ENCODE peak calls at places on chromosomes 12 and 14, in nine cellular contexts. One of them, this sample, is unnamed. For H3K4me1, the result is how much of the 10 kb centered on the place peaks cover.

GRCh38 chr12:3446235-3446634 is 44.8 kb upstream of the PRMT8 start:
- DNase-seq in GM23338: no peak
- DNase-seq in Panc1: no peak
- DNase-seq in SK-N-SH: no peak
- DNase-seq in endothelial cell of umbilical vein: no peak
- DNase-seq in HepG2: no peak
- DNase-seq in GM12878: no peak
- DNase-seq in HCT116: no peak
- DNase-seq in suprapubic skin: no peak
- DNase-seq in this sample: no peak

GRCh38 chr12:49339464-49339861 is 2.5 kb upstream of the C1QL4 start:
- DNase-seq in GM23338: peak
- DNase-seq in Panc1: no peak
- DNase-seq in SK-N-SH: peak
- DNase-seq in endothelial cell of umbilical vein: no peak
- DNase-seq in HepG2: no peak
- DNase-seq in GM12878: no peak
- DNase-seq in HCT116: no peak
- DNase-seq in suprapubic skin: peak
- DNase-seq in this sample: peak

GRCh38 chr12:54428050-54429013 is 9.3 kb upstream of the ITGA5 start:
- DNase-seq in GM23338: no peak
- DNase-seq in Panc1: no peak
- DNase-seq in SK-N-SH: no peak
- DNase-seq in endothelial cell of umbilical vein: peak
- DNase-seq in HepG2: no peak
- DNase-seq in GM12878: no peak
- DNase-seq in HCT116: no peak
- DNase-seq in suprapubic skin: no peak
- DNase-seq in this sample: peak

GRCh38 chr14:27938392-27938791 is 828.2 kb upstream of the FOXG1 start:
- DNase-seq in GM23338: no peak
- DNase-seq in Panc1: no peak
- DNase-seq in SK-N-SH: no peak
- DNase-seq in endothelial cell of umbilical vein: no peak
- DNase-seq in HepG2: no peak
- DNase-seq in GM12878: no peak
- DNase-seq in HCT116: no peak
- DNase-seq in suprapubic skin: no peak
- DNase-seq in this sample: no peak

GRCh38 chr12:21144309-21144708 is 13.3 kb downstream of the SLCO1B1 start:
- DNase-seq in GM23338: no peak
- DNase-seq in Panc1: no peak
- DNase-seq in SK-N-SH: no peak
- DNase-seq in endothelial cell of umbilical vein: no peak
- DNase-seq in HepG2: no peak
- DNase-seq in GM12878: no peak
- DNase-seq in HCT116: no peak
- DNase-seq in suprapubic skin: no peak
- DNase-seq in this sample: no peak

GRCh38 chr12:6716874-6717437 is 6.9 kb upstream of the COPS7A start:
- DNase-seq in GM23338: no peak
- DNase-seq in Panc1: no peak
- DNase-seq in SK-N-SH: no peak
- DNase-seq in endothelial cell of umbilical vein: no peak
- DNase-seq in HepG2: no peak
- DNase-seq in GM12878: no peak
- DNase-seq in HCT116: no peak
- DNase-seq in suprapubic skin: no peak
- DNase-seq in this sample: no peak

GRCh38 chr12:120720234-120720968 is 5.2 kb upstream of the ACADS start:
- DNase-seq in GM23338: no peak
- DNase-seq in Panc1: no peak
- DNase-seq in SK-N-SH: no peak
- DNase-seq in endothelial cell of umbilical vein: no peak
- DNase-seq in HepG2: no peak
- DNase-seq in GM12878: no peak
- DNase-seq in HCT116: no peak
- DNase-seq in suprapubic skin: no peak
- DNase-seq in this sample: no peak

GRCh38 chr14:29521526-29522137 is 406.0 kb downstream of the PRKD1 start:
- DNase-seq in GM23338: peak
- DNase-seq in Panc1: no peak
- DNase-seq in SK-N-SH: no peak
- DNase-seq in endothelial cell of umbilical vein: peak
- DNase-seq in HepG2: no peak
- DNase-seq in GM12878: no peak
- DNase-seq in HCT116: no peak
- DNase-seq in suprapubic skin: no peak
- DNase-seq in this sample: no peak

GRCh38 chr12:131985145-131985875 is 35.6 kb downstream of the EP400 start:
- DNase-seq in GM23338: no peak
- DNase-seq in Panc1: no peak
- DNase-seq in SK-N-SH: no peak
- DNase-seq in endothelial cell of umbilical vein: no peak
- DNase-seq in HepG2: no peak
- DNase-seq in GM12878: no peak
- DNase-seq in HCT116: no peak
- DNase-seq in suprapubic skin: no peak
- DNase-seq in this sample: no peak

GRCh38 chr12:106022568-106023012 is 116.2 kb downstream of the NUAK1 start:
- DNase-seq in GM23338: no peak
- DNase-seq in Panc1: no peak
- DNase-seq in SK-N-SH: no peak
- DNase-seq in endothelial cell of umbilical vein: peak
- DNase-seq in HepG2: peak
- DNase-seq in GM12878: no peak
- DNase-seq in HCT116: no peak
- DNase-seq in suprapubic skin: no peak
- DNase-seq in this sample: no peak

GRCh38 chr12:52044284-52044983 is 6.8 kb upstream of the NR4A1 start:
- DNase-seq in GM23338: no peak
- DNase-seq in Panc1: no peak
- DNase-seq in SK-N-SH: no peak
- DNase-seq in endothelial cell of umbilical vein: peak
- DNase-seq in HepG2: no peak
- DNase-seq in GM12878: no peak
- DNase-seq in HCT116: no peak
- DNase-seq in suprapubic skin: peak
- DNase-seq in this sample: peak

GRCh38 chr12:97748298-97748697 is 285.7 kb downstream of the RMST start:
- DNase-seq in GM23338: no peak
- DNase-seq in Panc1: no peak
- DNase-seq in SK-N-SH: no peak
- DNase-seq in endothelial cell of umbilical vein: no peak
- DNase-seq in HepG2: no peak
- DNase-seq in GM12878: no peak
- DNase-seq in HCT116: no peak
- DNase-seq in suprapubic skin: no peak
- DNase-seq in this sample: no peak

GRCh38 chr12:27434673-27435565 is 11.6 kb upstream of the SMCO2 start:
- DNase-seq in GM23338: peak
- DNase-seq in Panc1: no peak
- DNase-seq in SK-N-SH: peak
- DNase-seq in endothelial cell of umbilical vein: peak
- DNase-seq in HepG2: no peak
- DNase-seq in GM12878: no peak
- DNase-seq in HCT116: no peak
- DNase-seq in suprapubic skin: no peak
- DNase-seq in this sample: no peak

GRCh38 chr14:98867726-98868125 is 404.3 kb downstream of the BCL11B start:
- DNase-seq in GM23338: no peak
- DNase-seq in Panc1: no peak
- DNase-seq in SK-N-SH: no peak
- DNase-seq in endothelial cell of umbilical vein: no peak
- DNase-seq in HepG2: no peak
- DNase-seq in GM12878: no peak
- DNase-seq in HCT116: no peak
- DNase-seq in suprapubic skin: no peak
- DNase-seq in this sample: no peak

GRCh38 chr14:98868846-98869245 is 403.2 kb downstream of the BCL11B start:
- DNase-seq in GM23338: no peak
- DNase-seq in Panc1: no peak
- DNase-seq in SK-N-SH: no peak
- DNase-seq in endothelial cell of umbilical vein: no peak
- DNase-seq in HepG2: no peak
- DNase-seq in GM12878: no peak
- DNase-seq in HCT116: no peak
- DNase-seq in suprapubic skin: no peak
- DNase-seq in this sample: no peak

GRCh38 chr14:98867146-98867545 is 404.9 kb downstream of the BCL11B start:
- DNase-seq in GM23338: no peak
- DNase-seq in Panc1: no peak
- DNase-seq in SK-N-SH: no peak
- DNase-seq in endothelial cell of umbilical vein: no peak
- DNase-seq in HepG2: no peak
- DNase-seq in GM12878: no peak
- DNase-seq in HCT116: no peak
- DNase-seq in suprapubic skin: no peak
- DNase-seq in this sample: no peak

GRCh38 chr14:98859301-98859700 is 412.7 kb downstream of the BCL11B start:
- DNase-seq in GM23338: no peak
- DNase-seq in Panc1: no peak
- DNase-seq in SK-N-SH: no peak
- DNase-seq in endothelial cell of umbilical vein: no peak
- DNase-seq in HepG2: no peak
- DNase-seq in GM12878: no peak
- DNase-seq in HCT116: no peak
- DNase-seq in suprapubic skin: no peak
- DNase-seq in this sample: no peak

DNA sequence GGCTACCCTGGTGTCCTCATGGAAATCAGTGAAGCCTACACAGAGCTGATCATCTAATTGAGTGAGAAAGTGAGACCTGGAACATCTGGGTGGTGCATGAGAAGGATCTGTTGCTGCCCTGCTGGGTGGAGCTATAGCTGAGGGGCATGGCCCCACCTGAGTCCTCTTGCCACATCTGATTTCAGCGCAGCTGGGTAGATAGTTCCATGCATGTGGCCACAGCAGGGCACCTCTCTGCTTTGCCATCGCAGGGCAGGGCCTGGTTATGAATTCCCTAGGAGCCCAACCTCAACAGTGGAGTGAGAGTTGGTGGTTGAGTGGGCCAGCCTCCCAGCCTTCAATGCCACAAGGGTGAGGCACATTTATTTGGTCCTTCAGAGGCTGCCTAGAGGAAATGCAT is 407.8 kb downstream of the BCL11B start:
- DNase-seq in GM23338: no peak
- DNase-seq in Panc1: no peak
- DNase-seq in SK-N-SH: no peak
- DNase-seq in endothelial cell of umbilical vein: no peak
- DNase-seq in HepG2: no peak
- DNase-seq in GM12878: no peak
- DNase-seq in HCT116: no peak
- DNase-seq in suprapubic skin: no peak
- DNase-seq in this sample: no peak
- TF ChIP-seq POLR2AphosphoS5 in GM23338: no peak
- TF ChIP-seq POLR2AphosphoS5 in Panc1: no peak
- TF ChIP-seq POLR2AphosphoS5 in SK-N-SH: no peak
- TF ChIP-seq POLR2AphosphoS5 in endothelial cell of umbilical vein: no peak
- TF ChIP-seq POLR2AphosphoS5 in HepG2: no peak
- TF ChIP-seq POLR2AphosphoS5 in GM12878: no peak
- TF ChIP-seq POLR2AphosphoS5 in HCT116: no peak
- TF ChIP-seq POLR2AphosphoS5 in suprapubic skin: no peak
- TF ChIP-seq POLR2AphosphoS5 in this sample: no peak

DNA sequence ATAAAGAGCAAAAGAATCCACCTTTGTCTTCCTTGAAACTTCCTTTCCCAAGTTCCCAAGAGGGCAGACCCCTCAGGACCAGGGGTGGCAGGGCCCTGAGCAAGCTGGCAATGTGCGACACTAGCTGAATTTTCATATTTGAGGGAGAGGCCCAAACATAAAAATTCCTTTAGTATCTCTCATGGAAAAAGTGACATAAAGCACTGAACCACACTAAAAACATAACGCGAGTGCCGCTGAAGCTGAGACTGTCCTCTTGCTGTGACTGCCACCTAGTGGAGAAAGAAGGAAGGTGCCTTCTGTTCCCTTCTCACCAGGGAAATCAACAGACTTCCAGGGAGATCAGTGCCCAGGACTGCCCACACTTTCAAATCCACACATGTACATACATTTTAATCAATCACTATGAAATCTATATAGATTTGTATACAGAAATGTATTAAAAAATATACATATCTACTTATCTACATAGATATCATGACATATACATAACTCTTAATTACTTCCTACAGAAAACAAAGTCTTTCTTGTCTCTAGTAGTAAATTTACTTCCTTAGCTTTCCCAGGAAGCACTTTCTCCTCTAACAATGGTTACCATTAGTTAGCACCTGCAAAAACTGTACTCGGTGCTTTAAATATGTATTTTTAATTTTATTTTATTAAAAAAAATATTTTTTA is 53.8 kb downstream of the SSH1 start:
- DNase-seq in GM23338: peak
- DNase-seq in Panc1: peak
- DNase-seq in SK-N-SH: peak
- DNase-seq in endothelial cell of umbilical vein: peak
- DNase-seq in HepG2: peak
- DNase-seq in GM12878: peak
- DNase-seq in HCT116: peak
- DNase-seq in suprapubic skin: peak
- DNase-seq in this sample: peak
- H3K4me1 ChIP-seq in GM23338: under half
- H3K4me1 ChIP-seq in Panc1: under half
- H3K4me1 ChIP-seq in SK-N-SH: under half
- H3K4me1 ChIP-seq in endothelial cell of umbilical vein: under half
- H3K4me1 ChIP-seq in HepG2: under half
- H3K4me1 ChIP-seq in GM12878: under half
- H3K4me1 ChIP-seq in HCT116: under half
- H3K4me1 ChIP-seq in suprapubic skin: half or more
- H3K4me1 ChIP-seq in this sample: under half

DNA sequence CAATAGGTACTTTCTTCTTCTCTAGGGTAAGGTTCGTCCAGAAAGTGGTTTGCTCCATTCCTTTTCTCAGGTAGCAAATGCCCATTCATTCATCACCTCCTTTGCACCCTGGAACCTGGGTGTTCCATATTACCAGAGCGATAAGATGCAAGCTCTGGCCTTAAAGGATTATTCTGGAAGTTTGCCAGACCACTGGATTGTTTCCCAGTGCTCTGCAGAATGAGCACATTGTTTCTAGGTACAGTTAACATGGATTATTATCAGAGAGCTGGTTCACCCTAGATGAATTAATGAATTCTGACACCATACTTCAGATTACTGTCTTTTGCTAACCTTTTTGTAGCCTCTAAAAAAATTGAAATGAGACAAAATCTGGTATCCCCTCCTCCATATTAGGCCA is 170.9 kb upstream of the BMP4 start:
- DNase-seq in GM23338: no peak
- DNase-seq in Panc1: no peak
- DNase-seq in SK-N-SH: no peak
- DNase-seq in endothelial cell of umbilical vein: peak
- DNase-seq in HepG2: no peak
- DNase-seq in GM12878: no peak
- DNase-seq in HCT116: no peak
- DNase-seq in suprapubic skin: no peak
- DNase-seq in this sample: no peak
- TF ChIP-seq POLR2AphosphoS5 in GM23338: no peak
- TF ChIP-seq POLR2AphosphoS5 in Panc1: no peak
- TF ChIP-seq POLR2AphosphoS5 in SK-N-SH: no peak
- TF ChIP-seq POLR2AphosphoS5 in endothelial cell of umbilical vein: no peak
- TF ChIP-seq POLR2AphosphoS5 in HepG2: no peak
- TF ChIP-seq POLR2AphosphoS5 in GM12878: no peak
- TF ChIP-seq POLR2AphosphoS5 in HCT116: no peak
- TF ChIP-seq POLR2AphosphoS5 in suprapubic skin: no peak
- TF ChIP-seq POLR2AphosphoS5 in this sample: no peak

GRCh38 chr14:74976264-74977113 is 21.1 kb upstream of the PGF start:
- DNase-seq in GM23338: no peak
- DNase-seq in Panc1: no peak
- DNase-seq in SK-N-SH: no peak
- DNase-seq in endothelial cell of umbilical vein: no peak
- DNase-seq in HepG2: no peak
- DNase-seq in GM12878: no peak
- DNase-seq in HCT116: no peak
- DNase-seq in suprapubic skin: peak
- DNase-seq in this sample: no peak
- H3K4me1 ChIP-seq in GM23338: under half
- H3K4me1 ChIP-seq in Panc1: under half
- H3K4me1 ChIP-seq in SK-N-SH: under half
- H3K4me1 ChIP-seq in endothelial cell of umbilical vein: under half
- H3K4me1 ChIP-seq in HepG2: half or more
- H3K4me1 ChIP-seq in GM12878: under half
- H3K4me1 ChIP-seq in HCT116: under half
- H3K4me1 ChIP-seq in suprapubic skin: half or more
- H3K4me1 ChIP-seq in this sample: under half